ENCODE peak calls at places on chromosomes 2 and 18, in eight cellular contexts. F is fibroblast of pulmonary artery, S is GM23248, V is spleen, X is OCI-LY7, U is heart right ventricle, Q is epithelial cell of esophagus, M is mammary epithelial cell. B is an unnamed sample.

GRCh38 chr18:39389800-39390379 is 1824.3 kb upstream of the CELF4 start:
- DNase-seq in M (no peak), V (no peak), F (peak; percentile 7), S (no peak), Q (no peak), U (no peak), X (no peak), B (no peak)

GRCh38 chr2:134252092-134252775 is 1.6 kb upstream of the MGAT5 start:
- DNase-seq in U (no peak), S (peak; percentile 80), F (no peak), V (peak; percentile 88), X (peak; percentile 80), M (peak; percentile 65), Q (no peak), B (no peak)

GRCh38 chr2:30920511-30920910 is 113.3 kb upstream of the CAPN13 start:
- DNase-seq in S (no peak), V (peak; percentile 41), X (no peak), U (no peak), F (no peak), Q (no peak), M (no peak), B (no peak)

GRCh38 chr2:43340945-43341356 is 114.5 kb upstream of the ZFP36L2 start:
- DNase-seq in M (peak; percentile 56), S (peak; percentile 77), V (no peak), U (no peak), Q (peak; percentile 61), X (no peak), F (peak; percentile 71), B (no peak)

GRCh38 chr2:202932425-202933138 is 20.5 kb downstream of the CARF start:
- DNase-seq in F (peak; percentile 67), U (no peak), V (no peak), X (no peak), S (peak; percentile 84), M (peak; percentile 71), Q (peak; percentile 90), B (no peak)

GRCh38 chr18:8050616-8051314 is 483.6 kb downstream of the PTPRM start:
- DNase-seq in M (no peak), F (peak; percentile 37), Q (no peak), U (no peak), V (no peak), S (no peak), X (no peak), B (no peak)

GRCh38 chr2:140348826-140349225 is 1568.6 kb upstream of the NXPH2 start:
- DNase-seq in M (no peak), S (no peak), X (no peak), U (no peak), Q (no peak), F (no peak), V (no peak), B (no peak)

GRCh38 chr2:190511104-190511503 is 23.4 kb downstream of the NEMP2 start:
- DNase-seq in Q (peak; percentile 26), M (no peak), V (no peak), F (peak; percentile 75), X (peak; percentile 7), S (peak; percentile 55), U (no peak), B (no peak)

GRCh38 chr2:207042155-207042554 is 102.8 kb downstream of the CPO start:
- DNase-seq in Q (no peak), M (no peak), S (peak; percentile 60), U (no peak), F (no peak), V (no peak), X (no peak), B (no peak)

GRCh38 chr2:167187910-167188595 is 299.8 kb downstream of the XIRP2 start:
- DNase-seq in U (no peak), S (no peak), F (no peak), V (no peak), M (no peak), Q (no peak), X (no peak), B (no peak)

GRCh38 chr2:23901966-23902942 is 24.7 kb downstream of the ATAD2B start:
- DNase-seq in Q (peak; percentile 87), V (no peak), X (no peak), S (peak; percentile 85), U (no peak), F (peak; percentile 30), M (peak; percentile 82), B (no peak)

GRCh38 chr2:18520605-18521031 is 39.8 kb downstream of the RDH14 start:
- DNase-seq in X (peak; percentile 58), M (peak; percentile 50), F (peak; percentile 86), S (peak; percentile 80), Q (peak; percentile 73), U (peak; percentile 88), V (peak; percentile 87), B (peak; percentile 90)

GRCh38 chr2:42339191-42339912 is 21.7 kb downstream of the COX7A2L start:
- DNase-seq in X (peak; percentile 20), S (peak; percentile 10), V (no peak), Q (no peak), F (no peak), M (no peak), U (no peak), B (no peak)

GRCh38 chr2:10678225-10678624 is 11.6 kb downstream of the NOL10 start:
- DNase-seq in S (peak; percentile 10), X (no peak), M (no peak), Q (no peak), U (no peak), V (no peak), F (no peak), B (no peak)

GRCh38 chr2:69012310-69013122 is 463 bp upstream of the ANTXR1 start:
- DNase-seq in Q (peak; percentile 49), F (peak; percentile 88), X (peak; percentile 25), V (peak; percentile 81), M (no peak), U (peak; percentile 75), S (peak; percentile 88), B (no peak)

GRCh38 chr2:70340921-70341765 is 39.3 kb upstream of the FAM136A start:
- DNase-seq in Q (peak; percentile 78), U (no peak), X (peak; percentile 53), S (peak; percentile 67), M (peak; percentile 57), F (peak; percentile 53), V (no peak), B (no peak)

GRCh38 chr2:148577845-148578492 is 66.6 kb upstream of the EPC2 start:
- DNase-seq in V (no peak), U (no peak), M (no peak), X (no peak), F (no peak), Q (no peak), S (no peak), B (no peak)

GRCh38 chr2:9099341-9099751 is 95.9 kb upstream of the MBOAT2 start:
- DNase-seq in V (no peak), U (no peak), M (no peak), S (peak; percentile 33), F (no peak), X (no peak), Q (peak; percentile 23), B (peak; percentile 46)

DNA sequence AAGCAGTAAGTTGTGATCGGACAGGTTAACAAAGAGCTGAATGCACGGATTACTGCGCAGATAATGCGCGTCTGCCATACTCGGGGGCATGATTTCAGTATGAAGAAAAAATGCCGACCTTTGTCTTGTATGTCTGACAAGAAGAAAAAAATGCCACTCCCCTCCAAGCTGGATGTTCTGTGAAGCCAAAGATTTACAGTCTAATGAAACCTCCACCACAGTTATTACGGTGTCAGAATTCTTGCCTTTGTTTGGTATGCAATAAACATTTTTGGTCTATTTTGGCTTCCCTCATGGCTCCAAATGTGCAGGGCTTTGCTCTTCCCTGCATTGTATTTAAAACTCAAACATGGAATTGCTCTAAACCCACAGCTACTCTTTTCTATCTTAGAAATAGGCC is 72.2 kb upstream of the THUMPD2 start:
- DNase-seq in U (no peak), V (no peak), Q (no peak), M (no peak), F (no peak), X (no peak), S (peak; percentile 19), B (no peak)
- H3K4me3 ChIP-seq in U (no peak overlapping the region), V (no peak overlapping the region), Q (no peak overlapping the region), M (no peak overlapping the region), F (no peak overlapping the region), X (peak overlapping the region; percentile 39), S (peak overlapping the region; percentile 57), B (peak overlapping the region; percentile 6)

DNA sequence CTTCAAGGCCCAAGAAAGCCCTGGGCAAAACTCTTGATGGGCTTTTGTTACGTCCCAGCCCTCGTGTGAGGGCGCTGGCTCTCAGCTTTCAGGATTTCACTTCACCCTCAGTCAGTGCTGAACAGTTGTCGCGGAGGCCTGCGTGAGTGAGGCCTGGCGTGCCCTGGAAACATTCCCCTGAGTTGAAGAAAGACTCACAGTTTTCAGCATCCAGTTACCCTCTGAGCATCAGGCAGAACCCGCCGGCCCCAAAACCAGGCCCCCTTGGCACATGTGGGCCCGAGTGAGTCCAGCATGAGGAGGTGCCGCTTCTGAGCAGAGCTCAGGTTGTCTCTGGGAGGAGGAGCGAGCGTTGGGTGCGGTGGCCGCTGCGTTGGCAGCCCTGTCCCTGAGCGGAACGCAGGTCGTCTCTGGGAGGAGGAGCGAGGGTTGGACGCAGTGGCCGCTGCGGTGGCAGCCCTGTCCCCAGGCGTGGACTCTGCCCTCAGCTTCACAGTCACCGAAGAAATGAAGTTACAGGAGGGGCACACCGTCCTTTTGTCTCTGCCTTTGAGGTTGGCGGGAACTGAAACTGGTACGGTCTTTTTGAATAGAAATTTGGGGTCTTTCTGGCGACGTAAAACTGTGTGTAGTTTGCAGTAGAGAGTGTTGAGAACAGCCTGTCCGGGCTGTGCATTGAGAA is at the start of gene NEU4:
- DNase-seq in U (no peak), F (no peak), Q (no peak), V (peak; percentile 61), X (no peak), M (no peak), S (no peak), B (no peak)
- H3K4me3 ChIP-seq in U (no peak within 1 kb of the TSS), F (no peak within 1 kb of the TSS), Q (no peak within 1 kb of the TSS), V (no peak within 1 kb of the TSS), X (no peak within 1 kb of the TSS), M (no peak within 1 kb of the TSS), S (no peak within 1 kb of the TSS), B (no peak within 1 kb of the TSS)

DNA sequence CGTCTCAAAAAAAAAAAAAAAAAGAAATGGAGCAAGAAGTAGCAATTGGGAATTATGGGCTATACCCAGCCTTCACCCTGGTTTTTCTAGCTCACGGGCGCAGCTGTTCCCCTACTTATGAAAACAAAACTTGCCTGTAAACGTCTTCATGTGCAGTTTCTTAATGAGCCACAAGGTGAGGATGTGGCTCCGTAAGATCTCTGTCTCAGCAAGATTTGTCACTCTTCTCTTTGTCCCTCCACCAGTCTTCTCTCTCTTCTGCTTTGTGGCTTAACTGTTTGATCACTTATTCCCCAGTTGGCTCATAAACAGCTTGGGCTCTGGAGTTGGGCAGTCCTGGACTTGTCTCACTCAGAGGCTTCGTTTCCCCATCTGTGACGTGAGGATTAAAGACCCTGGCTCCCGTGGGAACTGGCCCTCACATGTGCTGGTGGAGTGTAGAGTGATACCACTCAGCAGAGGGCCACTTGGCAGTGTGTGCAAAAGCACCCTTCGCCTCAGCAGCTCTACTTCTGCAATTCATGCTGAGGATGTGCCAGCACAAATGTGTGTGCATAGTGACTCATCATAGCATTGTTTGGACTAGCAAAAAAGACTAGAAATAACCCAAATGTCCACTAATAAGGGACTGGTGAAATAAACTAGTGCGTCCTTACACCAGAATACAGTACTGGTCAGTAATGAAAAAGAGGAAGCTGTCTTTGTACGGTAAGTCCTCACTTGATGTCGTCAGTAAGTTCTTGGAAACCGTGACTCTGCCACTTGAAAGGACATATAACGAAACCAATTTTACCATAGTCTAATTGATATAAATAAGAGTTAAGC is 8.7 kb downstream of the CEP68 start:
- DNase-seq in V (peak; percentile 86), F (peak; percentile 94), U (peak; percentile 62), M (peak; percentile 77), Q (peak; percentile 83), X (peak; percentile 88), S (peak; percentile 96), B (peak; percentile 89)
- H3K4me3 ChIP-seq in V (no peak overlapping the region), F (no peak overlapping the region), U (no peak overlapping the region), M (no peak overlapping the region), Q (no peak overlapping the region), X (peak overlapping the region; percentile 43), S (peak overlapping the region; percentile 58), B (peak overlapping the region; percentile 40)

GRCh38 chr18:32277492-32277988 is 87.7 kb downstream of the MEP1B start:
- DNase-seq in X (no peak), U (no peak), S (no peak), M (no peak), V (no peak), Q (no peak), F (no peak), B (no peak)
- H3K4me3 ChIP-seq in X (no peak overlapping the region), U (no peak overlapping the region), S (no peak overlapping the region), M (no peak overlapping the region), V (no peak overlapping the region), Q (no peak overlapping the region), F (no peak overlapping the region), B (no peak overlapping the region)